ENCODE peak calls at places on chromosomes 6 and 20, in six cellular contexts. H is stimulated activated CD4-positive, alpha-beta T cell treated with anti-CD3 and anti-CD28 coated beads, TNF-alpha, amount 100 ng/mL, for 4 hours; C is GM04504; D is cardiac muscle cell; A is progenitor cell of endocrine pancreas; I is upper lobe of right lung. F is an unnamed sample.

GRCh38 chr6:99079058-99079457 is 131.3 kb upstream of the FBXL4 start:
- DNase-seq in H (no peak), D (no peak), A (no peak), C (no peak), I (no peak), F (no peak)

GRCh38 chr6:97215157-97215769 is 67.8 kb downstream of the MMS22L start:
- DNase-seq in C (peak), A (peak), I (no peak), H (no peak), D (peak), F (peak)

GRCh38 chr6:34248198-34248726 is 544 bp downstream of the SMIM29 start:
- DNase-seq in A (no peak), I (peak), C (no peak), H (no peak), D (no peak), F (peak)

GRCh38 chr6:117338567-117338966 is 73.2 kb downstream of the VGLL2 start:
- DNase-seq in C (no peak), I (no peak), A (no peak), H (no peak), D (no peak), F (no peak)

GRCh38 chr6:10537726-10538125 is 16.6 kb downstream of the GCNT2 start:
- DNase-seq in C (no peak), H (no peak), D (no peak), A (no peak), I (no peak), F (no peak)

GRCh38 chr6:32941412-32941784 is 570 bp upstream of the HLA-DMB start:
- DNase-seq in D (no peak), C (no peak), I (no peak), H (peak), A (no peak), F (no peak)

GRCh38 chr6:44339301-44339700 is 3.1 kb upstream of the SPATS1 start:
- DNase-seq in A (no peak), I (no peak), H (no peak), C (no peak), D (no peak), F (no peak)

GRCh38 chr6:170050591-170051041 is 240.3 kb downstream of the DLL1 start:
- DNase-seq in D (no peak), A (no peak), H (no peak), I (peak), C (no peak), F (no peak)

GRCh38 chr6:90610671-90611542 is 24.0 kb upstream of the MAP3K7 start:
- DNase-seq in A (peak), C (no peak), I (peak), H (no peak), D (peak), F (peak)

GRCh38 chr6:10555625-10556309 is 34.6 kb downstream of the GCNT2 start:
- DNase-seq in C (no peak), H (no peak), I (no peak), D (peak), A (no peak), F (peak)

GRCh38 chr6:94389218-94389617 is 969.9 kb upstream of the EPHA7 start:
- DNase-seq in A (no peak), I (no peak), D (no peak), H (no peak), C (no peak), F (no peak)

GRCh38 chr20:41649489-41649888 is 31.3 kb upstream of the CHD6 start:
- DNase-seq in A (no peak), H (no peak), D (no peak), C (no peak), I (no peak), F (no peak)

GRCh38 chr6:158662607-158663464 is 13.0 kb downstream of the SYTL3 start:
- DNase-seq in D (peak), A (no peak), H (no peak), C (no peak), I (no peak), F (peak)

GRCh38 chr20:59736366-59736765 is 132.0 kb downstream of the PHACTR3 start:
- DNase-seq in A (no peak), D (no peak), C (no peak), H (no peak), I (peak), F (no peak)

GRCh38 chr6:12012231-12012565 is at the start of gene HIVEP1:
- DNase-seq in D (peak), H (no peak), I (no peak), C (no peak), A (peak), F (peak)

GRCh38 chr20:19883501-19883900 is 125.4 kb downstream of the RIN2 start:
- DNase-seq in A (no peak), D (no peak), H (no peak), C (no peak), I (no peak), F (no peak)

GRCh38 chr6:45965007-45965406 is 50.7 kb downstream of the CLIC5 start:
- DNase-seq in I (no peak), H (no peak), C (no peak), D (peak), A (no peak), F (no peak)

GRCh38 chr6:45724511-45724910 is 291.1 kb downstream of the CLIC5 start:
- DNase-seq in H (no peak), I (no peak), A (no peak), C (peak), D (peak), F (peak)

GRCh38 chr20:52864895-52865590 is 107.1 kb upstream of the TSHZ2 start:
- DNase-seq in I (no peak), D (no peak), H (no peak), C (no peak), A (no peak), F (no peak)

GRCh38 chr20:49676581-49677291 is 36.9 kb downstream of the B4GALT5 start:
- DNase-seq in H (no peak), I (no peak), C (no peak), D (peak), A (no peak), F (no peak)

GRCh38 chr6:90083891-90084290 is 189.6 kb downstream of the GJA10 start:
- DNase-seq in H (peak), C (no peak), I (no peak), D (no peak), A (no peak), F (no peak)

GRCh38 chr20:37801921-37802320 is 101.0 kb upstream of the VSTM2L start:
- DNase-seq in I (no peak), D (peak), A (no peak), H (no peak), C (no peak), F (peak)

GRCh38 chr20:3237958-3238615 is 903 bp downstream of the SLC4A11 start:
- DNase-seq in H (no peak), A (no peak), C (no peak), D (no peak), I (no peak), F (no peak)

GRCh38 chr20:51710503-51710902 is 57.7 kb downstream of the ATP9A start:
- DNase-seq in H (no peak), A (no peak), I (no peak), D (no peak), C (no peak), F (no peak)

GRCh38 chr6:102381203-102381602 is 987.7 kb downstream of the GRIK2 start:
- DNase-seq in C (no peak), D (no peak), H (no peak), I (no peak), A (no peak), F (no peak)

GRCh38 chr6:106820412-106820852 is 154.1 kb downstream of the CD24 start:
- DNase-seq in H (no peak), C (peak), I (no peak), D (peak), A (no peak), F (peak)

GRCh38 chr6:102488729-102489128 is 1095.2 kb downstream of the GRIK2 start:
- DNase-seq in C (no peak), H (no peak), A (no peak), I (no peak), D (peak), F (no peak)

GRCh38 chr6:130872250-130873095 is 45.3 kb downstream of the SMLR1 start:
- DNase-seq in H (peak), C (peak), I (peak), D (peak), A (peak), F (peak)